ENCODE peak calls at places on chromosomes 11 and 22, in five cellular contexts. One of them, this sample, is unnamed.

GRCh38 chr11:108967571-108967970 is 302.7 kb downstream of the DDX10 start:
- DNase-seq in HFFc6: peak
- DNase-seq in stimulated activated CD4-positive, alpha-beta T cell treated with anti-CD3 and anti-CD28 coated beads, Interleukin-15, amount 100 ng/mL, for 24 hours: no peak
- DNase-seq in NCI-H460: no peak
- DNase-seq in T-helper 9 cell: no peak
- DNase-seq in this sample: no peak

GRCh38 chr11:72584293-72584921 is 89.8 kb downstream of the PDE2A start:
- DNase-seq in HFFc6: no peak
- DNase-seq in stimulated activated CD4-positive, alpha-beta T cell treated with anti-CD3 and anti-CD28 coated beads, Interleukin-15, amount 100 ng/mL, for 24 hours: peak
- DNase-seq in NCI-H460: no peak
- DNase-seq in T-helper 9 cell: peak
- DNase-seq in this sample: peak

GRCh38 chr11:77069336-77069968 is 2.7 kb downstream of the CAPN5 start:
- DNase-seq in HFFc6: no peak
- DNase-seq in stimulated activated CD4-positive, alpha-beta T cell treated with anti-CD3 and anti-CD28 coated beads, Interleukin-15, amount 100 ng/mL, for 24 hours: no peak
- DNase-seq in NCI-H460: no peak
- DNase-seq in T-helper 9 cell: no peak
- DNase-seq in this sample: no peak

GRCh38 chr22:31852691-31853370 is 91.5 kb upstream of the YWHAH start:
- DNase-seq in HFFc6: no peak
- DNase-seq in stimulated activated CD4-positive, alpha-beta T cell treated with anti-CD3 and anti-CD28 coated beads, Interleukin-15, amount 100 ng/mL, for 24 hours: no peak
- DNase-seq in NCI-H460: no peak
- DNase-seq in T-helper 9 cell: no peak
- DNase-seq in this sample: no peak

GRCh38 chr11:114211444-114212122 is 84.6 kb upstream of the NNMT start:
- DNase-seq in HFFc6: no peak
- DNase-seq in stimulated activated CD4-positive, alpha-beta T cell treated with anti-CD3 and anti-CD28 coated beads, Interleukin-15, amount 100 ng/mL, for 24 hours: no peak
- DNase-seq in NCI-H460: no peak
- DNase-seq in T-helper 9 cell: no peak
- DNase-seq in this sample: no peak

GRCh38 chr22:43110444-43110926 is at the start of gene BIK:
- DNase-seq in HFFc6: no peak
- DNase-seq in stimulated activated CD4-positive, alpha-beta T cell treated with anti-CD3 and anti-CD28 coated beads, Interleukin-15, amount 100 ng/mL, for 24 hours: peak
- DNase-seq in NCI-H460: peak
- DNase-seq in T-helper 9 cell: peak
- DNase-seq in this sample: peak

GRCh38 chr11:111331711-111332479 is 33.5 kb downstream of the POU2AF3 start:
- DNase-seq in HFFc6: peak
- DNase-seq in stimulated activated CD4-positive, alpha-beta T cell treated with anti-CD3 and anti-CD28 coated beads, Interleukin-15, amount 100 ng/mL, for 24 hours: no peak
- DNase-seq in NCI-H460: no peak
- DNase-seq in T-helper 9 cell: no peak
- DNase-seq in this sample: no peak

GRCh38 chr11:21511835-21512440 is 680.9 kb upstream of the ANO5 start:
- DNase-seq in HFFc6: peak
- DNase-seq in stimulated activated CD4-positive, alpha-beta T cell treated with anti-CD3 and anti-CD28 coated beads, Interleukin-15, amount 100 ng/mL, for 24 hours: peak
- DNase-seq in NCI-H460: peak
- DNase-seq in T-helper 9 cell: no peak
- DNase-seq in this sample: no peak

GRCh38 chr22:30373331-30374325 is 13.6 kb downstream of the RNF215 start:
- DNase-seq in HFFc6: no peak
- DNase-seq in stimulated activated CD4-positive, alpha-beta T cell treated with anti-CD3 and anti-CD28 coated beads, Interleukin-15, amount 100 ng/mL, for 24 hours: no peak
- DNase-seq in NCI-H460: no peak
- DNase-seq in T-helper 9 cell: no peak
- DNase-seq in this sample: no peak

GRCh38 chr11:59614277-59615131 is 1.1 kb downstream of the OSBP start:
- DNase-seq in HFFc6: no peak
- DNase-seq in stimulated activated CD4-positive, alpha-beta T cell treated with anti-CD3 and anti-CD28 coated beads, Interleukin-15, amount 100 ng/mL, for 24 hours: no peak
- DNase-seq in NCI-H460: no peak
- DNase-seq in T-helper 9 cell: no peak
- DNase-seq in this sample: no peak

GRCh38 chr22:38110863-38111852 is 674 bp upstream of the BAIAP2L2 start:
- DNase-seq in HFFc6: no peak
- DNase-seq in stimulated activated CD4-positive, alpha-beta T cell treated with anti-CD3 and anti-CD28 coated beads, Interleukin-15, amount 100 ng/mL, for 24 hours: no peak
- DNase-seq in NCI-H460: peak
- DNase-seq in T-helper 9 cell: no peak
- DNase-seq in this sample: no peak

GRCh38 chr11:7585816-7586215 is 72.0 kb downstream of the PPFIBP2 start:
- DNase-seq in HFFc6: peak
- DNase-seq in stimulated activated CD4-positive, alpha-beta T cell treated with anti-CD3 and anti-CD28 coated beads, Interleukin-15, amount 100 ng/mL, for 24 hours: no peak
- DNase-seq in NCI-H460: no peak
- DNase-seq in T-helper 9 cell: no peak
- DNase-seq in this sample: no peak

GRCh38 chr11:95920460-95921105 is 3.3 kb downstream of the MTMR2 start:
- DNase-seq in HFFc6: peak
- DNase-seq in stimulated activated CD4-positive, alpha-beta T cell treated with anti-CD3 and anti-CD28 coated beads, Interleukin-15, amount 100 ng/mL, for 24 hours: no peak
- DNase-seq in NCI-H460: no peak
- DNase-seq in T-helper 9 cell: no peak
- DNase-seq in this sample: no peak

GRCh38 chr11:131910491-131911387 is 540.3 kb downstream of the NTM start:
- DNase-seq in HFFc6: no peak
- DNase-seq in stimulated activated CD4-positive, alpha-beta T cell treated with anti-CD3 and anti-CD28 coated beads, Interleukin-15, amount 100 ng/mL, for 24 hours: no peak
- DNase-seq in NCI-H460: no peak
- DNase-seq in T-helper 9 cell: no peak
- DNase-seq in this sample: no peak

GRCh38 chr11:112834277-112834755 is 126.9 kb upstream of the NCAM1 start:
- DNase-seq in HFFc6: no peak
- DNase-seq in stimulated activated CD4-positive, alpha-beta T cell treated with anti-CD3 and anti-CD28 coated beads, Interleukin-15, amount 100 ng/mL, for 24 hours: no peak
- DNase-seq in NCI-H460: no peak
- DNase-seq in T-helper 9 cell: no peak
- DNase-seq in this sample: no peak

GRCh38 chr11:2573240-2574042 is 126.4 kb downstream of the KCNQ1OT1 start:
- DNase-seq in HFFc6: no peak
- DNase-seq in stimulated activated CD4-positive, alpha-beta T cell treated with anti-CD3 and anti-CD28 coated beads, Interleukin-15, amount 100 ng/mL, for 24 hours: no peak
- DNase-seq in NCI-H460: no peak
- DNase-seq in T-helper 9 cell: no peak
- DNase-seq in this sample: no peak

GRCh38 chr11:32935462-32936029 is 42.9 kb downstream of the QSER1 start:
- DNase-seq in HFFc6: no peak
- DNase-seq in stimulated activated CD4-positive, alpha-beta T cell treated with anti-CD3 and anti-CD28 coated beads, Interleukin-15, amount 100 ng/mL, for 24 hours: no peak
- DNase-seq in NCI-H460: no peak
- DNase-seq in T-helper 9 cell: no peak
- DNase-seq in this sample: no peak

GRCh38 chr22:47322854-47323253 is 560.4 kb downstream of the TBC1D22A start:
- DNase-seq in HFFc6: no peak
- DNase-seq in stimulated activated CD4-positive, alpha-beta T cell treated with anti-CD3 and anti-CD28 coated beads, Interleukin-15, amount 100 ng/mL, for 24 hours: no peak
- DNase-seq in NCI-H460: no peak
- DNase-seq in T-helper 9 cell: no peak
- DNase-seq in this sample: no peak

GRCh38 chr11:68506908-68507307 is 46.4 kb downstream of the PPP6R3 start:
- DNase-seq in HFFc6: no peak
- DNase-seq in stimulated activated CD4-positive, alpha-beta T cell treated with anti-CD3 and anti-CD28 coated beads, Interleukin-15, amount 100 ng/mL, for 24 hours: no peak
- DNase-seq in NCI-H460: no peak
- DNase-seq in T-helper 9 cell: no peak
- DNase-seq in this sample: no peak

GRCh38 chr11:111324277-111324720 is 26.0 kb downstream of the POU2AF3 start:
- DNase-seq in HFFc6: peak
- DNase-seq in stimulated activated CD4-positive, alpha-beta T cell treated with anti-CD3 and anti-CD28 coated beads, Interleukin-15, amount 100 ng/mL, for 24 hours: no peak
- DNase-seq in NCI-H460: no peak
- DNase-seq in T-helper 9 cell: no peak
- DNase-seq in this sample: no peak

GRCh38 chr11:111793863-111794262 is 27.7 kb upstream of the PPP2R1B start:
- DNase-seq in HFFc6: peak
- DNase-seq in stimulated activated CD4-positive, alpha-beta T cell treated with anti-CD3 and anti-CD28 coated beads, Interleukin-15, amount 100 ng/mL, for 24 hours: no peak
- DNase-seq in NCI-H460: no peak
- DNase-seq in T-helper 9 cell: no peak
- DNase-seq in this sample: no peak

GRCh38 chr11:34049058-34049457 is 2.5 kb upstream of the CAPRIN1 start:
- DNase-seq in HFFc6: no peak
- DNase-seq in stimulated activated CD4-positive, alpha-beta T cell treated with anti-CD3 and anti-CD28 coated beads, Interleukin-15, amount 100 ng/mL, for 24 hours: no peak
- DNase-seq in NCI-H460: no peak
- DNase-seq in T-helper 9 cell: no peak
- DNase-seq in this sample: no peak

GRCh38 chr11:11706022-11706421 is 84.2 kb upstream of the GALNT18 start:
- DNase-seq in HFFc6: no peak
- DNase-seq in stimulated activated CD4-positive, alpha-beta T cell treated with anti-CD3 and anti-CD28 coated beads, Interleukin-15, amount 100 ng/mL, for 24 hours: no peak
- DNase-seq in NCI-H460: no peak
- DNase-seq in T-helper 9 cell: no peak
- DNase-seq in this sample: no peak

GRCh38 chr22:23151827-23152226 is 6.5 kb downstream of the RAB36 start:
- DNase-seq in HFFc6: no peak
- DNase-seq in stimulated activated CD4-positive, alpha-beta T cell treated with anti-CD3 and anti-CD28 coated beads, Interleukin-15, amount 100 ng/mL, for 24 hours: no peak
- DNase-seq in NCI-H460: no peak
- DNase-seq in T-helper 9 cell: no peak
- DNase-seq in this sample: no peak

GRCh38 chr11:94400839-94401772 is at the start of gene GPR83:
- DNase-seq in HFFc6: no peak
- DNase-seq in stimulated activated CD4-positive, alpha-beta T cell treated with anti-CD3 and anti-CD28 coated beads, Interleukin-15, amount 100 ng/mL, for 24 hours: no peak
- DNase-seq in NCI-H460: no peak
- DNase-seq in T-helper 9 cell: no peak
- DNase-seq in this sample: no peak

GRCh38 chr11:83292709-83293435 is 6.7 kb upstream of the CCDC90B start:
- DNase-seq in HFFc6: peak
- DNase-seq in stimulated activated CD4-positive, alpha-beta T cell treated with anti-CD3 and anti-CD28 coated beads, Interleukin-15, amount 100 ng/mL, for 24 hours: peak
- DNase-seq in NCI-H460: peak
- DNase-seq in T-helper 9 cell: no peak
- DNase-seq in this sample: peak

GRCh38 chr11:68253682-68254081 is 18.1 kb downstream of the C11orf24 start:
- DNase-seq in HFFc6: no peak
- DNase-seq in stimulated activated CD4-positive, alpha-beta T cell treated with anti-CD3 and anti-CD28 coated beads, Interleukin-15, amount 100 ng/mL, for 24 hours: no peak
- DNase-seq in NCI-H460: no peak
- DNase-seq in T-helper 9 cell: no peak
- DNase-seq in this sample: no peak

GRCh38 chr11:129702410-129703390 is 112.9 kb upstream of the TMEM45B start:
- DNase-seq in HFFc6: no peak
- DNase-seq in stimulated activated CD4-positive, alpha-beta T cell treated with anti-CD3 and anti-CD28 coated beads, Interleukin-15, amount 100 ng/mL, for 24 hours: no peak
- DNase-seq in NCI-H460: no peak
- DNase-seq in T-helper 9 cell: no peak
- DNase-seq in this sample: no peak

GRCh38 chr22:47200273-47201051 is 438.0 kb downstream of the TBC1D22A start:
- DNase-seq in HFFc6: no peak
- DNase-seq in stimulated activated CD4-positive, alpha-beta T cell treated with anti-CD3 and anti-CD28 coated beads, Interleukin-15, amount 100 ng/mL, for 24 hours: no peak
- DNase-seq in NCI-H460: no peak
- DNase-seq in T-helper 9 cell: no peak
- DNase-seq in this sample: no peak

GRCh38 chr11:1543606-1544263 is 28.3 kb downstream of the DUSP8 start:
- DNase-seq in HFFc6: no peak
- DNase-seq in stimulated activated CD4-positive, alpha-beta T cell treated with anti-CD3 and anti-CD28 coated beads, Interleukin-15, amount 100 ng/mL, for 24 hours: no peak
- DNase-seq in NCI-H460: no peak
- DNase-seq in T-helper 9 cell: no peak
- DNase-seq in this sample: no peak

GRCh38 chr11:3184732-3185347 is 19.7 kb upstream of the OSBPL5 start:
- DNase-seq in HFFc6: no peak
- DNase-seq in stimulated activated CD4-positive, alpha-beta T cell treated with anti-CD3 and anti-CD28 coated beads, Interleukin-15, amount 100 ng/mL, for 24 hours: no peak
- DNase-seq in NCI-H460: no peak
- DNase-seq in T-helper 9 cell: no peak
- DNase-seq in this sample: no peak

GRCh38 chr22:35576671-35577070 is 36.0 kb downstream of the RASD2 start:
- DNase-seq in HFFc6: no peak
- DNase-seq in stimulated activated CD4-positive, alpha-beta T cell treated with anti-CD3 and anti-CD28 coated beads, Interleukin-15, amount 100 ng/mL, for 24 hours: no peak
- DNase-seq in NCI-H460: no peak
- DNase-seq in T-helper 9 cell: no peak
- DNase-seq in this sample: no peak

GRCh38 chr22:50293441-50294318 is 13.8 kb downstream of the PLXNB2 start:
- DNase-seq in HFFc6: peak
- DNase-seq in stimulated activated CD4-positive, alpha-beta T cell treated with anti-CD3 and anti-CD28 coated beads, Interleukin-15, amount 100 ng/mL, for 24 hours: no peak
- DNase-seq in NCI-H460: no peak
- DNase-seq in T-helper 9 cell: no peak
- DNase-seq in this sample: no peak

GRCh38 chr11:14357843-14358728 is 897 bp downstream of the RRAS2 start:
- DNase-seq in HFFc6: peak
- DNase-seq in stimulated activated CD4-positive, alpha-beta T cell treated with anti-CD3 and anti-CD28 coated beads, Interleukin-15, amount 100 ng/mL, for 24 hours: peak
- DNase-seq in NCI-H460: peak
- DNase-seq in T-helper 9 cell: peak
- DNase-seq in this sample: peak

GRCh38 chr22:50016988-50017700 is 4.6 kb upstream of the IL17REL start:
- DNase-seq in HFFc6: no peak
- DNase-seq in stimulated activated CD4-positive, alpha-beta T cell treated with anti-CD3 and anti-CD28 coated beads, Interleukin-15, amount 100 ng/mL, for 24 hours: peak
- DNase-seq in NCI-H460: no peak
- DNase-seq in T-helper 9 cell: peak
- DNase-seq in this sample: no peak

GRCh38 chr11:10426475-10426874 is 28.6 kb upstream of the AMPD3 start:
- DNase-seq in HFFc6: peak
- DNase-seq in stimulated activated CD4-positive, alpha-beta T cell treated with anti-CD3 and anti-CD28 coated beads, Interleukin-15, amount 100 ng/mL, for 24 hours: no peak
- DNase-seq in NCI-H460: no peak
- DNase-seq in T-helper 9 cell: no peak
- DNase-seq in this sample: no peak

GRCh38 chr11:7673724-7674434 is 579 bp upstream of the CYB5R2 start:
- DNase-seq in HFFc6: no peak
- DNase-seq in stimulated activated CD4-positive, alpha-beta T cell treated with anti-CD3 and anti-CD28 coated beads, Interleukin-15, amount 100 ng/mL, for 24 hours: peak
- DNase-seq in NCI-H460: no peak
- DNase-seq in T-helper 9 cell: no peak
- DNase-seq in this sample: peak

GRCh38 chr11:2109541-2110019 is 29.6 kb downstream of the IGF2 start:
- DNase-seq in HFFc6: no peak
- DNase-seq in stimulated activated CD4-positive, alpha-beta T cell treated with anti-CD3 and anti-CD28 coated beads, Interleukin-15, amount 100 ng/mL, for 24 hours: no peak
- DNase-seq in NCI-H460: no peak
- DNase-seq in T-helper 9 cell: no peak
- DNase-seq in this sample: no peak

GRCh38 chr11:128694618-128695481 is 978 bp downstream of the FLI1 start:
- DNase-seq in HFFc6: no peak
- DNase-seq in stimulated activated CD4-positive, alpha-beta T cell treated with anti-CD3 and anti-CD28 coated beads, Interleukin-15, amount 100 ng/mL, for 24 hours: peak
- DNase-seq in NCI-H460: no peak
- DNase-seq in T-helper 9 cell: no peak
- DNase-seq in this sample: no peak

GRCh38 chr11:60769273-60769672 is 12.6 kb downstream of the MS4A15 start:
- DNase-seq in HFFc6: no peak
- DNase-seq in stimulated activated CD4-positive, alpha-beta T cell treated with anti-CD3 and anti-CD28 coated beads, Interleukin-15, amount 100 ng/mL, for 24 hours: no peak
- DNase-seq in NCI-H460: no peak
- DNase-seq in T-helper 9 cell: no peak
- DNase-seq in this sample: no peak

This sample was measured in CD8-positive, alpha-beta T cell.